ENCODE peak calls at places on chromosomes 2 and 18, in ten cellular contexts. One of them, this sample, is unnamed.

GRCh38 chr2:46175409-46175808 is 121.8 kb upstream of the EPAS1 start:
- DNase-seq in bronchial epithelial cell: no peak
- DNase-seq in GM06990: no peak
- DNase-seq in right atrium auricular region: no peak
- DNase-seq in Calu3: no peak
- DNase-seq in fibroblast of lung: no peak
- DNase-seq in RWPE1: no peak
- DNase-seq in fibroblast of mammary gland: peak
- DNase-seq in mammary epithelial cell: no peak
- DNase-seq in OCI-LY7: no peak
- DNase-seq in this sample: peak

GRCh38 chr2:134396493-134396892 is 142.6 kb downstream of the MGAT5 start:
- DNase-seq in right atrium auricular region: no peak
- DNase-seq in RWPE1: no peak
- DNase-seq in OCI-LY7: no peak
- DNase-seq in fibroblast of mammary gland: no peak
- DNase-seq in GM06990: no peak
- DNase-seq in bronchial epithelial cell: no peak
- DNase-seq in mammary epithelial cell: no peak
- DNase-seq in Calu3: no peak
- DNase-seq in fibroblast of lung: no peak
- DNase-seq in this sample: no peak

GRCh38 chr2:3617198-3617890 is 22.4 kb downstream of the COLEC11 start:
- DNase-seq in OCI-LY7: no peak
- DNase-seq in fibroblast of lung: no peak
- DNase-seq in Calu3: no peak
- DNase-seq in RWPE1: no peak
- DNase-seq in GM06990: no peak
- DNase-seq in fibroblast of mammary gland: no peak
- DNase-seq in bronchial epithelial cell: no peak
- DNase-seq in mammary epithelial cell: no peak
- DNase-seq in right atrium auricular region: no peak
- DNase-seq in this sample: no peak

GRCh38 chr2:263022-263738 is 652 bp downstream of the SH3YL1 start:
- DNase-seq in right atrium auricular region: no peak
- DNase-seq in GM06990: no peak
- DNase-seq in fibroblast of mammary gland: no peak
- DNase-seq in mammary epithelial cell: no peak
- DNase-seq in Calu3: peak
- DNase-seq in OCI-LY7: no peak
- DNase-seq in fibroblast of lung: no peak
- DNase-seq in RWPE1: no peak
- DNase-seq in bronchial epithelial cell: no peak
- DNase-seq in this sample: no peak

GRCh38 chr2:100043891-100044255 is 98.5 kb downstream of the AFF3 start:
- DNase-seq in Calu3: no peak
- DNase-seq in bronchial epithelial cell: no peak
- DNase-seq in right atrium auricular region: no peak
- DNase-seq in fibroblast of lung: no peak
- DNase-seq in OCI-LY7: no peak
- DNase-seq in fibroblast of mammary gland: no peak
- DNase-seq in RWPE1: no peak
- DNase-seq in mammary epithelial cell: no peak
- DNase-seq in GM06990: no peak
- DNase-seq in this sample: no peak

GRCh38 chr2:45823723-45824206 is 172.3 kb downstream of the PRKCE start:
- DNase-seq in GM06990: no peak
- DNase-seq in mammary epithelial cell: peak
- DNase-seq in fibroblast of lung: no peak
- DNase-seq in RWPE1: peak
- DNase-seq in fibroblast of mammary gland: peak
- DNase-seq in Calu3: no peak
- DNase-seq in right atrium auricular region: no peak
- DNase-seq in bronchial epithelial cell: peak
- DNase-seq in OCI-LY7: no peak
- DNase-seq in this sample: no peak

GRCh38 chr2:209395652-209396051 is 28.2 kb upstream of the MAP2 start:
- DNase-seq in RWPE1: no peak
- DNase-seq in mammary epithelial cell: no peak
- DNase-seq in bronchial epithelial cell: no peak
- DNase-seq in fibroblast of lung: no peak
- DNase-seq in Calu3: no peak
- DNase-seq in OCI-LY7: no peak
- DNase-seq in fibroblast of mammary gland: no peak
- DNase-seq in GM06990: no peak
- DNase-seq in right atrium auricular region: no peak
- DNase-seq in this sample: no peak

GRCh38 chr2:134670955-134671354 is 47.8 kb downstream of the TMEM163 start:
- DNase-seq in GM06990: no peak
- DNase-seq in fibroblast of lung: no peak
- DNase-seq in right atrium auricular region: no peak
- DNase-seq in OCI-LY7: no peak
- DNase-seq in mammary epithelial cell: no peak
- DNase-seq in RWPE1: no peak
- DNase-seq in bronchial epithelial cell: no peak
- DNase-seq in Calu3: peak
- DNase-seq in fibroblast of mammary gland: no peak
- DNase-seq in this sample: peak

GRCh38 chr2:157627594-157628281 is 926 bp downstream of the ACVR1C start:
- DNase-seq in GM06990: no peak
- DNase-seq in OCI-LY7: no peak
- DNase-seq in RWPE1: no peak
- DNase-seq in bronchial epithelial cell: peak
- DNase-seq in Calu3: no peak
- DNase-seq in mammary epithelial cell: no peak
- DNase-seq in fibroblast of lung: no peak
- DNase-seq in fibroblast of mammary gland: peak
- DNase-seq in right atrium auricular region: no peak
- DNase-seq in this sample: peak

GRCh38 chr18:55950379-55951166 is 362.6 kb upstream of the TCF4 start:
- DNase-seq in fibroblast of lung: no peak
- DNase-seq in bronchial epithelial cell: no peak
- DNase-seq in fibroblast of mammary gland: no peak
- DNase-seq in RWPE1: no peak
- DNase-seq in GM06990: no peak
- DNase-seq in right atrium auricular region: no peak
- DNase-seq in OCI-LY7: no peak
- DNase-seq in Calu3: no peak
- DNase-seq in mammary epithelial cell: no peak
- DNase-seq in this sample: no peak

GRCh38 chr2:37154790-37155189 is 2.0 kb downstream of the EIF2AK2 start:
- DNase-seq in right atrium auricular region: no peak
- DNase-seq in OCI-LY7: peak
- DNase-seq in RWPE1: no peak
- DNase-seq in bronchial epithelial cell: no peak
- DNase-seq in Calu3: no peak
- DNase-seq in fibroblast of mammary gland: no peak
- DNase-seq in mammary epithelial cell: no peak
- DNase-seq in GM06990: no peak
- DNase-seq in fibroblast of lung: no peak
- DNase-seq in this sample: no peak

GRCh38 chr2:147425437-147426038 is 419.3 kb upstream of the ACVR2A start:
- DNase-seq in GM06990: no peak
- DNase-seq in fibroblast of mammary gland: no peak
- DNase-seq in bronchial epithelial cell: no peak
- DNase-seq in OCI-LY7: no peak
- DNase-seq in mammary epithelial cell: no peak
- DNase-seq in right atrium auricular region: no peak
- DNase-seq in RWPE1: no peak
- DNase-seq in Calu3: no peak
- DNase-seq in fibroblast of lung: no peak
- DNase-seq in this sample: no peak

GRCh38 chr2:25307949-25308557 is 33.7 kb downstream of the DNMT3A start:
- DNase-seq in mammary epithelial cell: no peak
- DNase-seq in OCI-LY7: no peak
- DNase-seq in RWPE1: no peak
- DNase-seq in fibroblast of mammary gland: no peak
- DNase-seq in fibroblast of lung: no peak
- DNase-seq in GM06990: no peak
- DNase-seq in right atrium auricular region: no peak
- DNase-seq in bronchial epithelial cell: no peak
- DNase-seq in Calu3: no peak
- DNase-seq in this sample: no peak

GRCh38 chr2:25310965-25311865 is 30.5 kb downstream of the DNMT3A start:
- DNase-seq in right atrium auricular region: no peak
- DNase-seq in fibroblast of lung: no peak
- DNase-seq in bronchial epithelial cell: peak
- DNase-seq in GM06990: no peak
- DNase-seq in mammary epithelial cell: peak
- DNase-seq in fibroblast of mammary gland: no peak
- DNase-seq in RWPE1: peak
- DNase-seq in OCI-LY7: no peak
- DNase-seq in Calu3: peak
- DNase-seq in this sample: no peak

GRCh38 chr2:25310690-25310964 is 31.1 kb downstream of the DNMT3A start:
- DNase-seq in GM06990: no peak
- DNase-seq in OCI-LY7: no peak
- DNase-seq in Calu3: no peak
- DNase-seq in fibroblast of lung: no peak
- DNase-seq in bronchial epithelial cell: no peak
- DNase-seq in RWPE1: no peak
- DNase-seq in fibroblast of mammary gland: no peak
- DNase-seq in mammary epithelial cell: no peak
- DNase-seq in right atrium auricular region: no peak
- DNase-seq in this sample: no peak

GRCh38 chr2:25308599-25308998 is 33.1 kb downstream of the DNMT3A start:
- DNase-seq in Calu3: no peak
- DNase-seq in OCI-LY7: no peak
- DNase-seq in right atrium auricular region: no peak
- DNase-seq in RWPE1: no peak
- DNase-seq in mammary epithelial cell: no peak
- DNase-seq in bronchial epithelial cell: no peak
- DNase-seq in fibroblast of mammary gland: no peak
- DNase-seq in fibroblast of lung: no peak
- DNase-seq in GM06990: no peak
- DNase-seq in this sample: no peak

DNA sequence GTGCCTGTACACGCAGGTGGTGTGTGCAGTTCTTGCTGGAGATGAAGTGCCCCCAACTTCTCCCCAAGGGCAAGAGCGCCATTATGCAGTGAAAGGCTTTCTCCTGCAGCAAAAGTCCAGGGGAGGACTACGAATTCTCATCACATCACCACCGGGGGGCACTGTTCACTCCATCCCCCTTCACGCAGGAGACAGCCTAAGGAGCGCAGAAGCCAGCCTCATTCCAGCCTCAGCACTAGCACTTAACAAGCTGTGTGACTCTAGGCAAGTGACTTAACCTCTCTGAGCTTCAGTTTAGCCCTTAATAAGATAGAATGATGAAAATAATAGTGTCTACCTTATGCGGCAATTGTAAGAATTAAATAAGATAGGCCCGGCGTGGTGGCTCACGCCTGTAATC is 32.3 kb downstream of the DNMT3A start:
- DNase-seq in GM06990: no peak
- DNase-seq in right atrium auricular region: no peak
- DNase-seq in mammary epithelial cell: no peak
- DNase-seq in OCI-LY7: peak
- DNase-seq in Calu3: peak
- DNase-seq in fibroblast of mammary gland: peak
- DNase-seq in fibroblast of lung: peak
- DNase-seq in RWPE1: no peak
- DNase-seq in bronchial epithelial cell: peak
- DNase-seq in this sample: peak
- TF ChIP-seq CTCF in GM06990: peak
- TF ChIP-seq CTCF in right atrium auricular region: peak
- TF ChIP-seq CTCF in mammary epithelial cell: peak
- TF ChIP-seq CTCF in OCI-LY7: peak
- TF ChIP-seq CTCF in Calu3: no peak
- TF ChIP-seq CTCF in fibroblast of mammary gland: peak
- TF ChIP-seq CTCF in fibroblast of lung: peak
- TF ChIP-seq CTCF in RWPE1: no peak
- TF ChIP-seq CTCF in bronchial epithelial cell: peak
- TF ChIP-seq CTCF in this sample: peak

GRCh38 chr2:70767699-70768584 is at the start of gene ADD2:
- DNase-seq in fibroblast of mammary gland: peak
- DNase-seq in fibroblast of lung: peak
- DNase-seq in right atrium auricular region: no peak
- DNase-seq in OCI-LY7: no peak
- DNase-seq in mammary epithelial cell: peak
- DNase-seq in RWPE1: peak
- DNase-seq in GM06990: peak
- DNase-seq in bronchial epithelial cell: no peak
- DNase-seq in Calu3: no peak
- DNase-seq in this sample: peak
- TF ChIP-seq CTCF in fibroblast of mammary gland: no peak
- TF ChIP-seq CTCF in fibroblast of lung: no peak
- TF ChIP-seq CTCF in right atrium auricular region: peak
- TF ChIP-seq CTCF in OCI-LY7: no peak
- TF ChIP-seq CTCF in mammary epithelial cell: no peak
- TF ChIP-seq CTCF in RWPE1: no peak
- TF ChIP-seq CTCF in GM06990: peak
- TF ChIP-seq CTCF in bronchial epithelial cell: peak
- TF ChIP-seq CTCF in Calu3: no peak
- TF ChIP-seq CTCF in this sample: peak

DNA sequence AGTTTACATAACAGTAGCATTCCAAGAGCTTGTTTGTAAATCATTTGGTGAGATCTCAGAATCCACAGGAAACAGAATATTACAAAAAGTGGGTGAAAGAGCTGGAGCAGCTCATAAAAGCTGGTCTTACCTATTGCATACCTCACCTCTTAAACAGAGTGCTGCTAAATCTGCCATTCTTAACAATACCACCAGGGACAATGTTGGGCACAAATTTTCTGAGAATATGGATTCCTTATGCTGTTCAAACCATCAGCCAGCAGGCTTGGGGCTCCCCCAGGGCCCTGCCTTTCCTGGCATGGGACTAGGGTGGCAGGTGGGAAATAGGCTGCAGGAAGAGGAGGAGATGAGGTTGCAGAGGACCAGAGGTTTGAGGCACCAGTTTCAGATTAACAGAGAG is 55.6 kb downstream of the TGFA start:
- DNase-seq in Calu3: peak
- DNase-seq in RWPE1: peak
- DNase-seq in GM06990: no peak
- DNase-seq in bronchial epithelial cell: peak
- DNase-seq in fibroblast of lung: no peak
- DNase-seq in right atrium auricular region: no peak
- DNase-seq in fibroblast of mammary gland: no peak
- DNase-seq in OCI-LY7: peak
- DNase-seq in mammary epithelial cell: no peak
- DNase-seq in this sample: no peak
- TF ChIP-seq CTCF in Calu3: peak
- TF ChIP-seq CTCF in RWPE1: no peak
- TF ChIP-seq CTCF in GM06990: peak
- TF ChIP-seq CTCF in bronchial epithelial cell: peak
- TF ChIP-seq CTCF in fibroblast of lung: no peak
- TF ChIP-seq CTCF in right atrium auricular region: no peak
- TF ChIP-seq CTCF in fibroblast of mammary gland: peak
- TF ChIP-seq CTCF in OCI-LY7: peak
- TF ChIP-seq CTCF in mammary epithelial cell: peak
- TF ChIP-seq CTCF in this sample: peak

DNA sequence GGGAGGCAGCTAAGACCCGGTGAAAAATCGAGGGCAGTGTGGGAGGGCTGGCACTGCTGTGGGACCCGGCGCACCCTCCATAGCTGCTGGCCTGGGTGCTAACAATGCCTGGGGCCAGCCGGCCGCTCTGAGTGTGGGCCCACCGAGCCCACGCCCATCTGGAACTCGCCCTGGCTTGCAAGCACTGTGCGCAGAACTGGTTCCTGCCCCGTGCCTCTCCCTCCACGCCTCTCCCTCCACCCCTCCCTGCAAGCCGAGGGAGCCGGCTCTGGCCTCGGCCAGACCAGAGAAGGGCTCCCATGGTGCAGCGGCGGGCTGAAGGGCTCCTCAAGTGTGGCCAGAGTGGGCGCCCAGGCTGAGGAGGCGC is 75.8 kb downstream of the MOB4 start:
- DNase-seq in right atrium auricular region: no peak
- DNase-seq in GM06990: no peak
- DNase-seq in fibroblast of mammary gland: no peak
- DNase-seq in bronchial epithelial cell: no peak
- DNase-seq in mammary epithelial cell: no peak
- DNase-seq in OCI-LY7: no peak
- DNase-seq in fibroblast of lung: no peak
- DNase-seq in RWPE1: no peak
- DNase-seq in Calu3: no peak
- DNase-seq in this sample: no peak
- TF ChIP-seq CTCF in right atrium auricular region: no peak
- TF ChIP-seq CTCF in GM06990: no peak
- TF ChIP-seq CTCF in fibroblast of mammary gland: no peak
- TF ChIP-seq CTCF in bronchial epithelial cell: no peak
- TF ChIP-seq CTCF in mammary epithelial cell: no peak
- TF ChIP-seq CTCF in OCI-LY7: no peak
- TF ChIP-seq CTCF in fibroblast of lung: no peak
- TF ChIP-seq CTCF in RWPE1: no peak
- TF ChIP-seq CTCF in Calu3: no peak
- TF ChIP-seq CTCF in this sample: no peak